ENCODE peak calls at places on chromosomes 4 and X, in eight cellular contexts. X, J, F, Q, I, E, Z and G are unnamed samples.

GRCh38 chr4:45345551-45345950 is 619.2 kb upstream of the GNPDA2 start:
- DNase-seq in Z (no peak), I (no peak), J (no peak), E (no peak), X (no peak), Q (no peak), F (no peak), G (no peak)

GRCh38 chr4:92387459-92388069 is 83.8 kb downstream of the GRID2 start:
- DNase-seq in Z (no peak), Q (peak), X (peak), J (peak), F (no peak), I (no peak), E (peak), G (no peak)

GRCh38 chr4:184472540-184473264 is 1.6 kb downstream of the IRF2 start:
- DNase-seq in X (peak), F (peak), J (peak), Z (no peak), E (peak), Q (no peak), I (peak), G (peak)

GRCh38 chr4:176064539-176064938 is 1.1 kb upstream of the WDR17 start:
- DNase-seq in I (no peak), E (no peak), F (no peak), X (no peak), Q (no peak), J (no peak), Z (no peak), G (no peak)

GRCh38 chr4:86957214-86957613 is 22.4 kb downstream of the AFF1 start:
- DNase-seq in Z (no peak), Q (no peak), I (no peak), F (no peak), X (peak), E (no peak), J (peak), G (no peak)

GRCh38 chr4:122806981-122807679 is 19.5 kb upstream of the FGF2 start:
- DNase-seq in I (no peak), F (no peak), E (no peak), X (no peak), Q (no peak), Z (no peak), J (no peak), G (no peak)

GRCh38 chrX:20951016-20951795 is 423.0 kb upstream of the CNKSR2 start:
- DNase-seq in E (no peak), Q (no peak), I (no peak), X (no peak), F (peak), Z (no peak), J (no peak), G (no peak)

GRCh38 chr4:139720806-139721205 is 55.2 kb downstream of the MGST2 start:
- DNase-seq in F (no peak), Q (no peak), E (no peak), X (no peak), I (no peak), Z (no peak), J (no peak), G (no peak)

GRCh38 chr4:39255916-39256315 is 73.6 kb downstream of the WDR19 start:
- DNase-seq in E (no peak), J (no peak), Z (no peak), X (no peak), Q (no peak), I (no peak), F (no peak), G (no peak)

GRCh38 chr4:41525129-41525528 is 12.8 kb upstream of the LIMCH1 start:
- DNase-seq in I (no peak), F (peak), Q (peak), X (peak), J (no peak), E (no peak), Z (no peak), G (no peak)

GRCh38 chr4:142567620-142568451 is 278.3 kb downstream of the INPP4B start:
- DNase-seq in I (no peak), F (no peak), Z (no peak), J (no peak), X (no peak), E (peak), Q (no peak), G (no peak)

GRCh38 chrX:39260965-39261364 is 459.7 kb downstream of the MID1IP1 start:
- DNase-seq in Q (no peak), Z (no peak), J (no peak), E (no peak), F (no peak), I (no peak), X (no peak), G (no peak)

GRCh38 chr4:98572697-98573096 is 85.7 kb downstream of the TSPAN5 start:
- DNase-seq in Z (no peak), F (no peak), I (no peak), J (no peak), E (no peak), X (no peak), Q (no peak), G (no peak)

GRCh38 chr4:168398589-168398988 is 80.0 kb upstream of the DDX60 start:
- DNase-seq in I (no peak), Z (no peak), Q (no peak), X (peak), F (no peak), J (no peak), E (peak), G (no peak)

GRCh38 chr4:173505924-173506779 is 23.9 kb downstream of the HAND2 start:
- DNase-seq in E (peak), Z (no peak), J (peak), F (peak), X (peak), Q (no peak), I (no peak), G (no peak)

GRCh38 chr4:115648786-115649185 is 535.4 kb upstream of the NDST4 start:
- DNase-seq in X (no peak), J (no peak), Z (no peak), F (no peak), Q (no peak), I (no peak), E (no peak), G (no peak)

GRCh38 chrX:151753313-151754041 is 18.9 kb downstream of the CNGA2 start:
- DNase-seq in Q (peak), Z (no peak), J (peak), F (peak), E (peak), I (no peak), X (peak), G (no peak)

GRCh38 chr4:88008624-88009235 is 1.3 kb downstream of the PKD2 start:
- DNase-seq in X (peak), J (peak), I (no peak), F (no peak), Z (no peak), Q (no peak), E (no peak), G (no peak)

GRCh38 chr4:17781072-17781830 is at the start of gene FAM184B:
- DNase-seq in E (peak), J (peak), Q (no peak), I (no peak), F (peak), X (no peak), Z (no peak), G (no peak)

GRCh38 chr4:6855692-6856297 is 53.8 kb upstream of the TBC1D14 start:
- DNase-seq in Z (no peak), F (no peak), I (peak), X (peak), Q (peak), E (no peak), J (peak), G (peak)

GRCh38 chr4:2535386-2536192 is 858 bp upstream of the FAM193A start:
- DNase-seq in X (peak), F (peak), I (peak), Q (no peak), Z (peak), J (peak), E (peak), G (peak)

GRCh38 chr4:94856030-94856429 is 98.3 kb downstream of the BMPR1B start:
- DNase-seq in F (no peak), J (no peak), E (no peak), Z (no peak), I (no peak), Q (no peak), X (no peak), G (no peak)

GRCh38 chr4:38930199-38930598 is 62.6 kb downstream of the FAM114A1 start:
- DNase-seq in J (peak), Q (no peak), Z (no peak), E (no peak), F (no peak), X (no peak), I (no peak), G (no peak)

GRCh38 chr4:48483006-48483776 is at the start of gene SLC10A4:
- DNase-seq in X (no peak), J (peak), Q (no peak), E (no peak), Z (no peak), I (no peak), F (peak), G (no peak)

GRCh38 chrX:31036895-31037294 is 34.9 kb downstream of the FTHL17 start:
- DNase-seq in E (peak), I (no peak), Z (no peak), J (peak), F (peak), Q (peak), X (peak), G (no peak)

GRCh38 chrX:46831620-46832327 is 5.1 kb upstream of the RP2 start:
- DNase-seq in F (no peak), Q (no peak), Z (no peak), J (no peak), X (peak), E (no peak), I (no peak), G (no peak)

GRCh38 chrX:129876734-129877395 is 29.1 kb upstream of the UTP14A start:
- DNase-seq in E (peak), I (no peak), Q (no peak), Z (no peak), F (peak), X (peak), J (no peak), G (no peak)

GRCh38 chr4:101037938-101038413 is 309.4 kb downstream of the PPP3CA start:
- DNase-seq in X (no peak), F (peak), I (no peak), Z (no peak), E (no peak), Q (no peak), J (no peak), G (no peak)

GRCh38 chrX:66110112-66110511 is 53.9 kb upstream of the HEPH start:
- DNase-seq in X (peak), Z (no peak), F (no peak), J (peak), Q (no peak), E (peak), I (no peak), G (no peak)

GRCh38 chrX:140439455-140439854 is 65.4 kb downstream of the SOX3 start:
- DNase-seq in I (no peak), J (no peak), F (peak), Q (no peak), Z (no peak), X (no peak), E (no peak), G (no peak)

GRCh38 chrX:26442340-26442739 is 226.4 kb downstream of the MAGEB5 start:
- DNase-seq in Z (no peak), X (peak), J (no peak), E (peak), Q (no peak), I (no peak), F (no peak), G (no peak)

GRCh38 chrX:154829926-154830442 is 4.5 kb downstream of the SMIM9 start:
- DNase-seq in Z (no peak), Q (no peak), E (no peak), J (no peak), I (no peak), X (no peak), F (no peak), G (no peak)